ENCODE peak calls at places on chromosomes 2 and 18, in six cellular contexts. One of them, this sample, is unnamed.

GRCh38 chr18:47984991-47985390 is 54.5 kb upstream of the SMAD2 start:
- DNase-seq in astrocyte: no peak
- DNase-seq in GM23248: no peak
- DNase-seq in neuronal stem cell: no peak
- DNase-seq in neural progenitor cell: no peak
- DNase-seq in HCT116: no peak
- DNase-seq in this sample: no peak

GRCh38 chr2:190980630-190981214 is 33.2 kb downstream of the STAT1 start:
- DNase-seq in astrocyte: no peak
- DNase-seq in GM23248: no peak
- DNase-seq in neuronal stem cell: no peak
- DNase-seq in neural progenitor cell: no peak
- DNase-seq in HCT116: no peak
- DNase-seq in this sample: no peak

GRCh38 chr2:191923652-191923997 is 76.7 kb upstream of the CAVIN2 start:
- DNase-seq in astrocyte: peak; percentile 78
- DNase-seq in GM23248: no peak
- DNase-seq in neuronal stem cell: no peak
- DNase-seq in neural progenitor cell: no peak
- DNase-seq in HCT116: no peak
- DNase-seq in this sample: no peak

GRCh38 chr2:8528863-8529262 is 153.0 kb upstream of the ID2 start:
- DNase-seq in astrocyte: no peak
- DNase-seq in GM23248: no peak
- DNase-seq in neuronal stem cell: no peak
- DNase-seq in neural progenitor cell: no peak
- DNase-seq in HCT116: no peak
- DNase-seq in this sample: no peak

GRCh38 chr2:181178823-181179412 is 198.5 kb downstream of the UBE2E3 start:
- DNase-seq in astrocyte: no peak
- DNase-seq in GM23248: no peak
- DNase-seq in neuronal stem cell: no peak
- DNase-seq in neural progenitor cell: peak; percentile 48
- DNase-seq in HCT116: peak; percentile 27
- DNase-seq in this sample: no peak

GRCh38 chr2:211745295-211746097 is 793.1 kb downstream of the ERBB4 start:
- DNase-seq in astrocyte: peak; percentile 34
- DNase-seq in GM23248: peak; percentile 75
- DNase-seq in neuronal stem cell: peak; percentile 66
- DNase-seq in neural progenitor cell: peak; percentile 76
- DNase-seq in HCT116: peak; percentile 51
- DNase-seq in this sample: peak; percentile 34

GRCh38 chr18:11548367-11548766 is 61.0 kb upstream of the SLC35G4 start:
- DNase-seq in astrocyte: no peak
- DNase-seq in GM23248: no peak
- DNase-seq in neuronal stem cell: no peak
- DNase-seq in neural progenitor cell: no peak
- DNase-seq in HCT116: no peak
- DNase-seq in this sample: no peak

GRCh38 chr2:21779786-21780185 is 656.0 kb downstream of the TDRD15 start:
- DNase-seq in astrocyte: no peak
- DNase-seq in GM23248: no peak
- DNase-seq in neuronal stem cell: no peak
- DNase-seq in neural progenitor cell: no peak
- DNase-seq in HCT116: no peak
- DNase-seq in this sample: no peak

GRCh38 chr2:160347269-160347863 is 146.2 kb downstream of the RBMS1 start:
- DNase-seq in astrocyte: peak; percentile 88
- DNase-seq in GM23248: no peak
- DNase-seq in neuronal stem cell: no peak
- DNase-seq in neural progenitor cell: no peak
- DNase-seq in HCT116: no peak
- DNase-seq in this sample: no peak

GRCh38 chr18:23357992-23358594 is 95.0 kb upstream of the RIOK3 start:
- DNase-seq in astrocyte: no peak
- DNase-seq in GM23248: no peak
- DNase-seq in neuronal stem cell: no peak
- DNase-seq in neural progenitor cell: no peak
- DNase-seq in HCT116: no peak
- DNase-seq in this sample: peak; percentile 41

GRCh38 chr2:177665948-177666347 is 273.4 kb downstream of the AGPS start:
- DNase-seq in astrocyte: no peak
- DNase-seq in GM23248: no peak
- DNase-seq in neuronal stem cell: no peak
- DNase-seq in neural progenitor cell: no peak
- DNase-seq in HCT116: no peak
- DNase-seq in this sample: no peak

GRCh38 chr2:14994721-14995120 is 362.2 kb downstream of the LRATD1 start:
- DNase-seq in astrocyte: no peak
- DNase-seq in GM23248: no peak
- DNase-seq in neuronal stem cell: no peak
- DNase-seq in neural progenitor cell: no peak
- DNase-seq in HCT116: no peak
- DNase-seq in this sample: no peak

GRCh38 chr2:5064687-5065086 is 627.5 kb upstream of the SOX11 start:
- DNase-seq in astrocyte: no peak
- DNase-seq in GM23248: no peak
- DNase-seq in neuronal stem cell: no peak
- DNase-seq in neural progenitor cell: no peak
- DNase-seq in HCT116: no peak
- DNase-seq in this sample: no peak

GRCh38 chr2:40165503-40165867 is 286.4 kb downstream of the SLC8A1 start:
- DNase-seq in astrocyte: no peak
- DNase-seq in GM23248: no peak
- DNase-seq in neuronal stem cell: no peak
- DNase-seq in neural progenitor cell: no peak
- DNase-seq in HCT116: no peak
- DNase-seq in this sample: no peak

GRCh38 chr2:178787155-178787554 is 20.1 kb downstream of the TTN start:
- DNase-seq in astrocyte: no peak
- DNase-seq in GM23248: no peak
- DNase-seq in neuronal stem cell: no peak
- DNase-seq in neural progenitor cell: no peak
- DNase-seq in HCT116: no peak
- DNase-seq in this sample: no peak

GRCh38 chr2:242069018-242069417 is 199.5 kb downstream of the RTP5 start:
- DNase-seq in astrocyte: no peak
- DNase-seq in GM23248: no peak
- DNase-seq in neuronal stem cell: no peak
- DNase-seq in neural progenitor cell: no peak
- DNase-seq in HCT116: no peak
- DNase-seq in this sample: no peak

GRCh38 chr2:121690095-121690494 is 40.8 kb upstream of the CLASP1 start:
- DNase-seq in astrocyte: no peak
- DNase-seq in GM23248: peak; percentile 28
- DNase-seq in neuronal stem cell: no peak
- DNase-seq in neural progenitor cell: no peak
- DNase-seq in HCT116: no peak
- DNase-seq in this sample: no peak

GRCh38 chr2:240795916-240796510 is 24.0 kb downstream of the KIF1A start:
- DNase-seq in astrocyte: no peak
- DNase-seq in GM23248: no peak
- DNase-seq in neuronal stem cell: no peak
- DNase-seq in neural progenitor cell: no peak
- DNase-seq in HCT116: no peak
- DNase-seq in this sample: no peak
- H3K27ac ChIP-seq in astrocyte: no peak overlapping the region
- H3K27ac ChIP-seq in GM23248: no peak overlapping the region
- H3K27ac ChIP-seq in neuronal stem cell: no peak overlapping the region
- H3K27ac ChIP-seq in neural progenitor cell: no peak overlapping the region
- H3K27ac ChIP-seq in HCT116: no peak overlapping the region
- H3K27ac ChIP-seq in this sample: no peak overlapping the region

GRCh38 chr2:128533101-128533500 is 214.4 kb upstream of the HS6ST1 start:
- DNase-seq in astrocyte: no peak
- DNase-seq in GM23248: no peak
- DNase-seq in neuronal stem cell: no peak
- DNase-seq in neural progenitor cell: no peak
- DNase-seq in HCT116: no peak
- DNase-seq in this sample: no peak

GRCh38 chr2:128537646-128538045 is 219.0 kb upstream of the HS6ST1 start:
- DNase-seq in astrocyte: peak; percentile 58
- DNase-seq in GM23248: no peak
- DNase-seq in neuronal stem cell: no peak
- DNase-seq in neural progenitor cell: no peak
- DNase-seq in HCT116: no peak
- DNase-seq in this sample: no peak

GRCh38 chr2:128536925-128537620 is 218.4 kb upstream of the HS6ST1 start:
- DNase-seq in astrocyte: peak; percentile 98
- DNase-seq in GM23248: peak; percentile 94
- DNase-seq in neuronal stem cell: peak; percentile 70
- DNase-seq in neural progenitor cell: peak; percentile 83
- DNase-seq in HCT116: peak; percentile 77
- DNase-seq in this sample: no peak

GRCh38 chr2:128535928-128536327 is 217.3 kb upstream of the HS6ST1 start:
- DNase-seq in astrocyte: peak; percentile 90
- DNase-seq in GM23248: peak; percentile 92
- DNase-seq in neuronal stem cell: no peak
- DNase-seq in neural progenitor cell: no peak
- DNase-seq in HCT116: peak; percentile 54
- DNase-seq in this sample: no peak

DNA sequence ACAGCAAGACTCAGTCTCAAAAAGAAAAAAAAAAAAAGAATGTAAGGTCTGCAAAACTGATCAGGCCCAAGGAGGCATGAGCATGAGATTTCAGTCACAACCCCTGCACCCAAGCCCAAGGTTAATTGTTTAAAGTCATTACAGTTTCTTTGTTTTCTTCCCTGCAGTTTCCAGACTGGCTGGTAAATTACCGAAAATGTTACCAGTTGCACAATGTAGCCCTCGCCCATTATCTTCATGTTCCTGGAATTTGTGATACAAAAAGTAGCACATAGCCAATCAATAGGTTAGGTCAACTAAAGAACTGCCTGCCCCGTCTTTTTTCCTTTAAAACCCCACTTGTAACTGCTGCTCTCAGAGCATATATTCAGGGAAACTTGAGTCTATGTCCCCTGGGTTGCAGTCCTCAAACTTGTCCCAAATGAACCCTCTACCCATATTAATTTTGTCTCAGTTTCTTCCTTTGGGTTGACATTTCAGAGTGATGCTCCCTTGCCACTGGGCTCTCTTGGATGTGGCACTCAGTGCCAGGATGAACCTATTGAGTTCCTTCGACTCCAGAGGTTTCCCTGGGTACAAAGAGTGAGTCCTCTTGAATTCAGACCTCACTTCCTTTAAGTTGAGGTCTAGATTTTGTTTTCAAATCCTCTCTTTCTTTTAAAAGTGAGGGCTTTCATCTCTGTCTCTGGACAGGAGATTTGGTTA is 216.2 kb upstream of the HS6ST1 start:
- DNase-seq in astrocyte: no peak
- DNase-seq in GM23248: no peak
- DNase-seq in neuronal stem cell: no peak
- DNase-seq in neural progenitor cell: no peak
- DNase-seq in HCT116: no peak
- DNase-seq in this sample: no peak
- H3K9ac ChIP-seq in astrocyte: no peak overlapping the region
- H3K9ac ChIP-seq in GM23248: no peak overlapping the region
- H3K9ac ChIP-seq in neuronal stem cell: no peak overlapping the region
- H3K9ac ChIP-seq in neural progenitor cell: no peak overlapping the region
- H3K9ac ChIP-seq in HCT116: no peak overlapping the region
- H3K9ac ChIP-seq in this sample: no peak overlapping the region

GRCh38 chr2:168611091-168611490 is 155.0 kb downstream of the CERS6 start:
- DNase-seq in astrocyte: peak; percentile 47
- DNase-seq in GM23248: no peak
- DNase-seq in neuronal stem cell: no peak
- DNase-seq in neural progenitor cell: no peak
- DNase-seq in HCT116: no peak
- DNase-seq in this sample: no peak

GRCh38 chr2:168614291-168615018 is 158.4 kb downstream of the CERS6 start:
- DNase-seq in astrocyte: no peak
- DNase-seq in GM23248: no peak
- DNase-seq in neuronal stem cell: no peak
- DNase-seq in neural progenitor cell: no peak
- DNase-seq in HCT116: no peak
- DNase-seq in this sample: no peak

GRCh38 chr2:168612719-168613118 is 156.6 kb downstream of the CERS6 start:
- DNase-seq in astrocyte: no peak
- DNase-seq in GM23248: no peak
- DNase-seq in neuronal stem cell: no peak
- DNase-seq in neural progenitor cell: no peak
- DNase-seq in HCT116: no peak
- DNase-seq in this sample: no peak

GRCh38 chr2:168611896-168612650 is 156.0 kb downstream of the CERS6 start:
- DNase-seq in astrocyte: no peak
- DNase-seq in GM23248: no peak
- DNase-seq in neuronal stem cell: no peak
- DNase-seq in neural progenitor cell: no peak
- DNase-seq in HCT116: no peak
- DNase-seq in this sample: no peak

GRCh38 chr2:168613510-168613909 is 157.4 kb downstream of the CERS6 start:
- DNase-seq in astrocyte: no peak
- DNase-seq in GM23248: no peak
- DNase-seq in neuronal stem cell: no peak
- DNase-seq in neural progenitor cell: no peak
- DNase-seq in HCT116: no peak
- DNase-seq in this sample: no peak
- H3K27ac ChIP-seq in astrocyte: no peak overlapping the region
- H3K27ac ChIP-seq in GM23248: no peak overlapping the region
- H3K27ac ChIP-seq in neuronal stem cell: no peak overlapping the region
- H3K27ac ChIP-seq in neural progenitor cell: no peak overlapping the region
- H3K27ac ChIP-seq in HCT116: no peak overlapping the region
- H3K27ac ChIP-seq in this sample: no peak overlapping the region

GRCh38 chr2:225999692-226000091 is 600.2 kb downstream of the NYAP2 start:
- DNase-seq in astrocyte: peak; percentile 30
- DNase-seq in GM23248: no peak
- DNase-seq in neuronal stem cell: no peak
- DNase-seq in neural progenitor cell: no peak
- DNase-seq in HCT116: no peak
- DNase-seq in this sample: no peak

GRCh38 chr2:226001716-226002115 is 602.2 kb downstream of the NYAP2 start:
- DNase-seq in astrocyte: peak; percentile 28
- DNase-seq in GM23248: peak; percentile 32
- DNase-seq in neuronal stem cell: no peak
- DNase-seq in neural progenitor cell: no peak
- DNase-seq in HCT116: no peak
- DNase-seq in this sample: no peak

GRCh38 chr2:225998125-225998524 is 598.6 kb downstream of the NYAP2 start:
- DNase-seq in astrocyte: no peak
- DNase-seq in GM23248: no peak
- DNase-seq in neuronal stem cell: no peak
- DNase-seq in neural progenitor cell: no peak
- DNase-seq in HCT116: no peak
- DNase-seq in this sample: no peak

GRCh38 chr2:225998653-225999052 is 599.1 kb downstream of the NYAP2 start:
- DNase-seq in astrocyte: peak; percentile 43
- DNase-seq in GM23248: peak; percentile 19
- DNase-seq in neuronal stem cell: no peak
- DNase-seq in neural progenitor cell: no peak
- DNase-seq in HCT116: no peak
- DNase-seq in this sample: no peak

DNA sequence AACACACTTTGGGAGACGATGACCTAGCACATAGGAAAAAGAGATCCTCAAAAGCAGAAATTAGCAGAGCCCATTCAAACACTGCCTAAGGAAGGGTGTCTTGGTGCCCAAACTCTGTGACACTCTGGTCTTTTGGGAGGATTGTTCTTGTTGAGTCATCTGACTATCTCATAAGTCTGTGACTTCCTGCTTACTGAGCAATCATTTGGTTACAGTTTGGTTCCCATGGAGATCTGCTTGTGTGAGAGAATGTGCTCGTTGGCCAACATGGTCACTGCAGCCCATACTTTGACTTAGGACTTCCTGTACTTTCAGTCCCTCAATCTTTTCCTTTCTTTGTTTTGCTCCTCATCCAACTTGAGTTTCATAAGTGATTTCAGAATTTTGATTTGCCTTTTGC is 602.9 kb downstream of the NYAP2 start:
- DNase-seq in astrocyte: peak; percentile 79
- DNase-seq in GM23248: peak; percentile 95
- DNase-seq in neuronal stem cell: no peak
- DNase-seq in neural progenitor cell: no peak
- DNase-seq in HCT116: peak; percentile 46
- DNase-seq in this sample: no peak
- H3K9ac ChIP-seq in astrocyte: no peak overlapping the region
- H3K9ac ChIP-seq in GM23248: peak overlapping the region; percentile 56
- H3K9ac ChIP-seq in neuronal stem cell: no peak overlapping the region
- H3K9ac ChIP-seq in neural progenitor cell: no peak overlapping the region
- H3K9ac ChIP-seq in HCT116: no peak overlapping the region
- H3K9ac ChIP-seq in this sample: no peak overlapping the region